ENCODE peak calls at places on chromosome 6, in four cellular contexts. M is left lung; Q is naive thymus-derived CD4-positive, alpha-beta T cell; S is stomach. K is an unnamed sample.

GRCh38 chr6:1987640-1988039 is 257.8 kb downstream of the GMDS start:
- DNase-seq in M (no peak), Q (no peak), S (no peak), K (no peak)

GRCh38 chr6:55142610-55143009 is 31.7 kb upstream of the HCRTR2 start:
- DNase-seq in M (no peak), Q (no peak), S (no peak), K (no peak)

GRCh38 chr6:148231572-148231971 is 111.1 kb upstream of the SASH1 start:
- DNase-seq in M (no peak), Q (no peak), S (no peak), K (no peak)

GRCh38 chr6:108083349-108083748 is 8.8 kb upstream of the OSTM1 start:
- DNase-seq in M (no peak), Q (no peak), S (no peak), K (no peak)

GRCh38 chr6:157241411-157241979 is 81.8 kb downstream of the TMEM242 start:
- DNase-seq in M (no peak), Q (no peak), S (peak; percentile 34), K (no peak)

GRCh38 chr6:116096979-116097816 is 3.5 kb upstream of the NT5DC1 start:
- DNase-seq in M (no peak), Q (no peak), S (no peak), K (no peak)

GRCh38 chr6:111894272-111894671 is 21.0 kb upstream of the FYN start:
- DNase-seq in M (no peak), Q (no peak), S (no peak), K (no peak)

GRCh38 chr6:7050911-7051779 is 56.6 kb upstream of the RREB1 start:
- DNase-seq in M (peak; percentile 62), Q (peak; percentile 54), S (peak; percentile 75), K (peak; percentile 84)

GRCh38 chr6:106360989-106361430 is 493 bp downstream of the CRYBG1 start:
- DNase-seq in M (peak; percentile 36), Q (peak; percentile 17), S (no peak), K (peak; percentile 70)

GRCh38 chr6:44006123-44006871 is 121.0 kb downstream of the MRPL14 start:
- DNase-seq in M (peak; percentile 25), Q (no peak), S (no peak), K (peak; percentile 53)

GRCh38 chr6:154638369-154638768 is 94.8 kb upstream of the SCAF8 start:
- DNase-seq in M (no peak), Q (no peak), S (no peak), K (no peak)

GRCh38 chr6:158019416-158019815 is 37.8 kb downstream of the SYNJ2 start:
- DNase-seq in M (no peak), Q (no peak), S (no peak), K (no peak)

GRCh38 chr6:166627875-166628849 is 1.1 kb upstream of the RPS6KA2 start:
- DNase-seq in M (peak; percentile 71), Q (peak; percentile 53), S (peak; percentile 76), K (peak; percentile 85)

GRCh38 chr6:134230087-134230717 is 87.7 kb downstream of the SGK1 start:
- DNase-seq in M (peak; percentile 65), Q (no peak), S (no peak), K (no peak)

GRCh38 chr6:90168693-90169131 is 127.9 kb downstream of the BACH2 start:
- DNase-seq in M (no peak), Q (no peak), S (no peak), K (no peak)

GRCh38 chr6:44342052-44342451 is 398 bp upstream of the SPATS1 start:
- DNase-seq in M (no peak), Q (no peak), S (no peak), K (no peak)

GRCh38 chr6:13535306-13535705 is 39.1 kb upstream of the SIRT5 start:
- DNase-seq in M (no peak), Q (no peak), S (no peak), K (no peak)

GRCh38 chr6:1786455-1787108 is 176.9 kb downstream of the FOXC1 start:
- DNase-seq in M (no peak), Q (no peak), S (no peak), K (no peak)

GRCh38 chr6:160013987-160014868 is 45.3 kb downstream of the IGF2R start:
- DNase-seq in M (no peak), Q (peak; percentile 25), S (no peak), K (no peak)

GRCh38 chr6:155267411-155267810 is 3.6 kb downstream of the CLDN20 start:
- DNase-seq in M (no peak), Q (no peak), S (no peak), K (no peak)

GRCh38 chr6:38182426-38182825 is 362.9 kb downstream of the ZFAND3 start:
- DNase-seq in M (no peak), Q (no peak), S (peak; percentile 20), K (peak; percentile 35)

GRCh38 chr6:169173532-169174268 is 79.9 kb downstream of the THBS2 start:
- DNase-seq in M (no peak), Q (no peak), S (no peak), K (no peak)

GRCh38 chr6:96723362-96723761 is 113.9 kb downstream of the GPR63 start:
- DNase-seq in M (no peak), Q (no peak), S (no peak), K (no peak)

GRCh38 chr6:118419448-118420394 is 128.4 kb upstream of the PLN start:
- DNase-seq in M (no peak), Q (no peak), S (no peak), K (no peak)

GRCh38 chr6:20233007-20233730 is 20.9 kb upstream of the MBOAT1 start:
- DNase-seq in M (no peak), Q (no peak), S (no peak), K (no peak)

GRCh38 chr6:165486183-165487137 is 176.6 kb downstream of the PDE10A start:
- DNase-seq in M (no peak), Q (no peak), S (no peak), K (no peak)

GRCh38 chr6:111092006-111092405 is 4.7 kb downstream of the SLC16A10 start:
- DNase-seq in M (no peak), Q (no peak), S (no peak), K (no peak)

GRCh38 chr6:63272397-63272796 is 47.4 kb downstream of the LGSN start:
- DNase-seq in M (no peak), Q (no peak), S (no peak), K (no peak)

GRCh38 chr6:90397929-90398674 is 101.5 kb upstream of the BACH2 start:
- DNase-seq in M (no peak), Q (peak; percentile 38), S (no peak), K (no peak)

GRCh38 chr6:96613291-96613999 is 50.5 kb downstream of the FHL5 start:
- DNase-seq in M (no peak), Q (no peak), S (no peak), K (no peak)

DNA sequence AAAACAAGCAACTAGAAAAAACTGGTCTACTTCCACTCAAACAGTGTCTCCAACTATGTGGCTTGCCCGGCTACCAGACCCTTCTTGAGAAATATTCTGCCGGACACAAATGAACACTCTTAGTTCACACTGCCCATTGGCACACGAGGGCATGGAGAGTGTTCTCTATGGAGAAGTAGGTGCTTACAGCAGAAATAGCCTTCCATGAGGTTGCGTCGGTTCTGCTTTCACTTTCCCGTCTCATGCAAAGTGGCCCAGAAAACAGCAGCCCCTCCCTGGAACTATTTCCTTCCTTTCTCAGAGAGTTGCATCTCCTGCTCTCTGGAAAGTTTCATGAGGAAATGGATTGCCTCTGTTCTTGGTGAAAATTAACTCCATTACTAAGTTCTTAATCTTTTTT is 9.5 kb upstream of the HLA-DOA start:
- DNase-seq in M (peak; percentile 88), Q (peak; percentile 42), S (peak; percentile 74), K (peak; percentile 84)
- H3K4me3 ChIP-seq in M (no peak overlapping the region), Q (peak overlapping the region; percentile 21), S (peak overlapping the region; percentile 20), K (peak overlapping the region; percentile 23)

DNA sequence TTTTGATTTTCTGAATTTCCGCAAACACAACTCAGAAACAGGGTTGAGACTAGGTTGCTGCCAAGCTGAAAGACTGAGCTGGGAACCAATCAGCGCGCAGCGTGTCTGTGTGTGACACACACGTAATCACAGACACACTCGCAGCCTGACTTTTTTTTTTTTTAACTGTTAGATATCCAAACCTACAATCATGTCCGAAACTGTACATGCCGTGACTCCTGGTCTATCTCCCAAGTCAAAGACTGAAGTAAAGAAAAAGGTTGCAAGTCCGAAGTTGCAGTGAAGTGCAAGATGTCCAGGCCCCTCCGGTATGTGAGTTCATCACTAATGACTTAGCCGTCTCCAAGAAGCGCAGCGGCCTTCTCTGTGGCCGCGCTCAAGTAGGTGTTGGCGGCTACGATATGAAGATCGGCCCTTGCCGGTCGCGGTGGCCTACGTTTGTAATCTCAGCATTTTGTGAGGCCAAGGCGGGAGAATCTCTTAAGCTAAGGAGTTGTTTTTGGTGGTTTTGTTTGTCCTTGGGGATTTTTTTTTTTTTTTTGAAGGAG is 108.2 kb downstream of the HFE start:
- DNase-seq in M (peak; percentile 96), Q (peak; percentile 89), S (peak; percentile 91), K (peak; percentile 90)
- H3K4me3 ChIP-seq in M (peak overlapping the region; percentile 69), Q (peak overlapping the region; percentile 92), S (peak overlapping the region; percentile 55), K (peak overlapping the region; percentile 69)

GRCh38 chr6:150766201-150766997 is 99.1 kb upstream of the MTHFD1L start:
- DNase-seq in M (no peak), Q (no peak), S (no peak), K (no peak)
- H3K4me3 ChIP-seq in M (no peak overlapping the region), Q (no peak overlapping the region), S (no peak overlapping the region), K (no peak overlapping the region)

GRCh38 chr6:17418281-17419188 is 25.1 kb downstream of the CAP2 start:
- DNase-seq in M (no peak), Q (no peak), S (no peak), K (no peak)
- H3K4me3 ChIP-seq in M (no peak overlapping the region), Q (no peak overlapping the region), S (no peak overlapping the region), K (no peak overlapping the region)

GRCh38 chr6:139850512-139850911 is 476.1 kb upstream of the CITED2 start:
- DNase-seq in M (no peak), Q (no peak), S (no peak), K (no peak)

GRCh38 chr6:139841794-139842215 is 467.4 kb upstream of the CITED2 start:
- DNase-seq in M (no peak), Q (no peak), S (no peak), K (no peak)

GRCh38 chr6:139847322-139847797 is 472.9 kb upstream of the CITED2 start:
- DNase-seq in M (no peak), Q (no peak), S (no peak), K (no peak)

GRCh38 chr6:139844907-139845306 is 470.5 kb upstream of the CITED2 start:
- DNase-seq in M (no peak), Q (no peak), S (no peak), K (no peak)

GRCh38 chr6:139846538-139847321 is 472.3 kb upstream of the CITED2 start:
- DNase-seq in M (peak; percentile 46), Q (no peak), S (no peak), K (no peak)
- H3K4me3 ChIP-seq in M (no peak overlapping the region), Q (no peak overlapping the region), S (no peak overlapping the region), K (no peak overlapping the region)